ENCODE peak calls at places on chromosomes 5 and 9, in ten cellular contexts. Q is stimulated activated CD4-positive, alpha-beta T cell treated with anti-CD3 and anti-CD28 coated beads, Interleukin-4, amount 100 ng/mL, for 48 hours; X is NCI-H774; T is sigmoid colon; Y is NCI-H2081; K is SK-MEL-5; D is aorta; F is activated T-helper 1 cell treated with Interleukin-2 at 50 U/mL for 16 hours; O is amygdala; B is PC-9. N is an unnamed sample.

GRCh38 chr5:137304227-137304874 is 194.8 kb downstream of the SPOCK1 start:
- DNase-seq in Q (no peak), X (peak), T (no peak), Y (peak), K (no peak), D (no peak), F (no peak), O (no peak), B (no peak), N (peak)

GRCh38 chr5:134097221-134097620 is 17.3 kb upstream of the TCF7 start:
- DNase-seq in Q (no peak), X (no peak), T (no peak), Y (no peak), K (no peak), D (no peak), F (no peak), O (no peak), B (no peak), N (no peak)

GRCh38 chr9:95497772-95498171 is 19.0 kb downstream of the PTCH1 start:
- DNase-seq in Q (no peak), X (no peak), T (no peak), Y (no peak), K (no peak), D (no peak), F (no peak), O (no peak), B (no peak), N (no peak)

GRCh38 chr5:54517512-54518145 is at the start of gene SNX18:
- DNase-seq in Q (peak), X (peak), T (peak), Y (peak), K (peak), D (peak), F (peak), O (peak), B (peak), N (peak)

GRCh38 chr5:173281910-173282309 is 46.3 kb downstream of the STC2 start:
- DNase-seq in Q (no peak), X (no peak), T (no peak), Y (no peak), K (peak), D (no peak), F (no peak), O (no peak), B (no peak), N (no peak)

GRCh38 chr5:87944553-87945320 is 323.9 kb downstream of the TMEM161B start:
- DNase-seq in Q (no peak), X (peak), T (peak), Y (peak), K (no peak), D (no peak), F (no peak), O (peak), B (no peak), N (peak)

GRCh38 chr5:178467261-178468195 is 122.7 kb downstream of the COL23A1 start:
- DNase-seq in Q (no peak), X (no peak), T (peak), Y (no peak), K (no peak), D (peak), F (no peak), O (no peak), B (no peak), N (no peak)

GRCh38 chr5:177369050-177369912 is 11.6 kb downstream of the RGS14 start:
- DNase-seq in Q (no peak), X (no peak), T (peak), Y (no peak), K (peak), D (no peak), F (no peak), O (no peak), B (no peak), N (no peak)

GRCh38 chr5:174106997-174107655 is 61.6 kb downstream of the NSG2 start:
- DNase-seq in Q (no peak), X (no peak), T (no peak), Y (no peak), K (no peak), D (no peak), F (no peak), O (no peak), B (no peak), N (no peak)

GRCh38 chr5:148912714-148913398 is 86.4 kb downstream of the ADRB2 start:
- DNase-seq in Q (no peak), X (no peak), T (no peak), Y (no peak), K (peak), D (no peak), F (no peak), O (no peak), B (peak), N (peak)

GRCh38 chr5:144187699-144188294 is 17.1 kb downstream of the KCTD16 start:
- DNase-seq in Q (peak), X (peak), T (peak), Y (peak), K (peak), D (peak), F (peak), O (no peak), B (peak), N (peak)

GRCh38 chr5:91851670-91852069 is 468.6 kb upstream of the ARRDC3 start:
- DNase-seq in Q (no peak), X (no peak), T (no peak), Y (no peak), K (no peak), D (no peak), F (no peak), O (no peak), B (no peak), N (no peak)

GRCh38 chr9:107283621-107284616 is 840 bp downstream of the RAD23B start:
- DNase-seq in Q (peak), X (peak), T (peak), Y (peak), K (peak), D (peak), F (peak), O (peak), B (peak), N (peak)

GRCh38 chr5:33072296-33072695 is 361.2 kb downstream of the NPR3 start:
- DNase-seq in Q (no peak), X (no peak), T (no peak), Y (no peak), K (no peak), D (no peak), F (no peak), O (no peak), B (no peak), N (no peak)

GRCh38 chr9:124769451-124770358 is 1.4 kb downstream of the NR6A1 start:
- DNase-seq in Q (no peak), X (peak), T (no peak), Y (peak), K (no peak), D (peak), F (no peak), O (no peak), B (peak), N (no peak)

GRCh38 chr5:86605881-86606280 is 11.9 kb upstream of the COX7C start:
- DNase-seq in Q (no peak), X (no peak), T (no peak), Y (no peak), K (no peak), D (no peak), F (no peak), O (no peak), B (no peak), N (no peak)

GRCh38 chr5:15234366-15234765 is 265.6 kb upstream of the FBXL7 start:
- DNase-seq in Q (no peak), X (no peak), T (no peak), Y (no peak), K (no peak), D (no peak), F (no peak), O (no peak), B (no peak), N (no peak)

GRCh38 chr5:112811023-112811422 is 50.1 kb upstream of the SRP19 start:
- DNase-seq in Q (no peak), X (no peak), T (no peak), Y (no peak), K (no peak), D (no peak), F (no peak), O (no peak), B (no peak), N (no peak)

GRCh38 chr5:78562001-78562400 is 86.6 kb downstream of the LHFPL2 start:
- DNase-seq in Q (no peak), X (no peak), T (no peak), Y (no peak), K (no peak), D (no peak), F (no peak), O (no peak), B (no peak), N (no peak)

GRCh38 chr5:138230261-138230660 is 17.1 kb upstream of the CDC23 start:
- DNase-seq in Q (no peak), X (no peak), T (no peak), Y (no peak), K (no peak), D (peak), F (no peak), O (no peak), B (no peak), N (no peak)

GRCh38 chr5:135243194-135244191 is 155.5 kb downstream of the MACROH2A1 start:
- DNase-seq in Q (no peak), X (no peak), T (peak), Y (no peak), K (no peak), D (peak), F (no peak), O (no peak), B (no peak), N (no peak)

GRCh38 chr9:1709347-1709746 is 305.8 kb upstream of the SMARCA2 start:
- DNase-seq in Q (no peak), X (no peak), T (no peak), Y (no peak), K (peak), D (no peak), F (no peak), O (no peak), B (no peak), N (no peak)

GRCh38 chr5:170479484-170479883 is 24.3 kb upstream of the KCNIP1 start:
- DNase-seq in Q (no peak), X (no peak), T (no peak), Y (no peak), K (peak), D (no peak), F (no peak), O (no peak), B (no peak), N (no peak)

GRCh38 chr9:110578896-110579752 is at the start of gene SVEP1:
- DNase-seq in Q (no peak), X (no peak), T (peak), Y (no peak), K (no peak), D (peak), F (no peak), O (peak), B (peak), N (peak)

GRCh38 chr9:71778085-71778484 is 9.8 kb upstream of the CEMIP2 start:
- DNase-seq in Q (no peak), X (no peak), T (no peak), Y (no peak), K (no peak), D (no peak), F (no peak), O (no peak), B (no peak), N (no peak)